ENCODE peak calls at places on chromosome 16, in five cellular contexts. N, D, C, U and V are unnamed samples.

GRCh38 chr16:80356365-80356764 is 184.4 kb upstream of the DYNLRB2 start:
- DNase-seq in N (no peak), D (no peak), C (no peak), U (no peak), V (no peak)

GRCh38 chr16:1793578-1794220 is at the start of gene IGFALS:
- DNase-seq in N (no peak), D (no peak), C (no peak), U (no peak), V (no peak)

GRCh38 chr16:78703951-78704350 is 604.5 kb downstream of the WWOX start:
- DNase-seq in N (no peak), D (no peak), C (no peak), U (no peak), V (no peak)

GRCh38 chr16:2196162-2196980 is at the start of gene CASKIN1:
- DNase-seq in N (no peak), D (no peak), C (no peak), U (no peak), V (no peak)

GRCh38 chr16:11291021-11291716 is 10.0 kb upstream of the PRM1 start:
- DNase-seq in N (no peak), D (no peak), C (no peak), U (no peak), V (no peak)

GRCh38 chr16:46627746-46628145 is 6.6 kb upstream of the SHCBP1 start:
- DNase-seq in N (no peak), D (no peak), C (no peak), U (no peak), V (no peak)

GRCh38 chr16:9380221-9380620 is 288.8 kb downstream of the HAPSTR1 start:
- DNase-seq in N (no peak), D (no peak), C (no peak), U (no peak), V (no peak)

GRCh38 chr16:50615891-50616290 is 65.2 kb downstream of the SNX20 start:
- DNase-seq in N (no peak), D (no peak), C (no peak), U (no peak), V (no peak)

GRCh38 chr16:11198817-11199216 is 57.2 kb downstream of the SOCS1 start:
- DNase-seq in N (no peak), D (no peak), C (no peak), U (peak; percentile 7), V (no peak)

GRCh38 chr16:5971106-5971505 is 873.5 kb upstream of the EEF2KMT start:
- DNase-seq in N (no peak), D (no peak), C (no peak), U (no peak), V (no peak)

GRCh38 chr16:13779676-13780075 is 140.3 kb upstream of the ERCC4 start:
- DNase-seq in N (no peak), D (no peak), C (no peak), U (no peak), V (no peak)

GRCh38 chr16:3718019-3718391 is 681 bp upstream of the TRAP1 start:
- DNase-seq in N (no peak), D (no peak), C (peak; percentile 1), U (no peak), V (no peak)

GRCh38 chr16:31258366-31258765 is 1.4 kb upstream of the ITGAM start:
- DNase-seq in N (no peak), D (no peak), C (no peak), U (no peak), V (no peak)

GRCh38 chr16:1786242-1787055 is 3.7 kb downstream of the NUBP2 start:
- DNase-seq in N (no peak), D (no peak), C (no peak), U (no peak), V (peak; percentile 35)

GRCh38 chr16:68374251-68374805 is 63.5 kb downstream of the PRMT7 start:
- DNase-seq in N (no peak), D (no peak), C (no peak), U (no peak), V (no peak)

GRCh38 chr16:23501291-23501690 is 9.0 kb downstream of the GGA2 start:
- DNase-seq in N (no peak), D (no peak), C (no peak), U (no peak), V (no peak)

GRCh38 chr16:5072334-5073278 is 963 bp downstream of the ALG1 start:
- DNase-seq in N (no peak), D (no peak), C (no peak), U (no peak), V (no peak)

GRCh38 chr16:23509763-23510153 is 536 bp downstream of the GGA2 start:
- DNase-seq in N (no peak), D (peak; percentile 65), C (no peak), U (no peak), V (no peak)

GRCh38 chr16:20956319-20956718 is 55.7 kb downstream of the LYRM1 start:
- DNase-seq in N (no peak), D (no peak), C (no peak), U (no peak), V (no peak)

GRCh38 chr16:25060920-25061319 is 45.8 kb upstream of the ARHGAP17 start:
- DNase-seq in N (no peak), D (no peak), C (no peak), U (no peak), V (no peak)

GRCh38 chr16:2244926-2245795 is 6.2 kb downstream of the ECI1 start:
- DNase-seq in N (no peak), D (no peak), C (no peak), U (no peak), V (no peak)

GRCh38 chr16:50733468-50733867 is 8.4 kb upstream of the CYLD start:
- DNase-seq in N (no peak), D (no peak), C (no peak), U (no peak), V (no peak)

GRCh38 chr16:75113541-75114121 is 2.9 kb downstream of the LDHD start:
- DNase-seq in N (no peak), D (no peak), C (no peak), U (no peak), V (no peak)

GRCh38 chr16:68064791-68065365 is 20.3 kb upstream of the NFATC3 start:
- DNase-seq in N (peak; percentile 40), D (peak; percentile 81), C (peak; percentile 63), U (peak; percentile 61), V (peak; percentile 77)

GRCh38 chr16:69917311-69917710 is 33.8 kb upstream of the CLEC18A start:
- DNase-seq in N (no peak), D (no peak), C (no peak), U (no peak), V (no peak)